ENCODE peak calls at places on chromosomes 2 and 18, in four cellular contexts. C is GM12878, F is HepG2, A is H1. T is an unnamed sample.
A peak's percentile ranks its signal among the peaks of the same experiment; 100 is the strongest.

GRCh38 chr2:173884403-173884802 is 80.8 kb downstream of the SP3 start:
- DNase-seq in C (no peak), F (peak; percentile 56), A (no peak), T (peak; percentile 57)

GRCh38 chr2:229445013-229445412 is 173.9 kb upstream of the PID1 start:
- DNase-seq in C (no peak), F (peak; percentile 74), A (peak; percentile 13), T (no peak)

GRCh38 chr2:237304763-237305514 is 109.0 kb downstream of the COL6A3 start:
- DNase-seq in C (no peak), A (no peak), F (no peak), T (no peak)

GRCh38 chr2:55063226-55063625 is 13.0 kb upstream of the RTN4 start:
- DNase-seq in A (no peak), F (no peak), C (no peak), T (no peak)

GRCh38 chr2:149767516-149767974 is 180.0 kb upstream of the MMADHC start:
- DNase-seq in C (no peak), F (no peak), A (no peak), T (no peak)

GRCh38 chr2:163667064-163667887 is 68.5 kb downstream of the FIGN start:
- DNase-seq in C (no peak), F (peak; percentile 81), A (no peak), T (no peak)

GRCh38 chr2:38375711-38376345 is 1.2 kb downstream of the ATL2 start:
- DNase-seq in A (no peak), F (no peak), C (no peak), T (peak; percentile 68)

GRCh38 chr2:189306441-189307006 is 127.0 kb upstream of the COL5A2 start:
- DNase-seq in F (peak; percentile 5), C (no peak), A (no peak), T (no peak)

GRCh38 chr2:109264595-109265328 is 135.8 kb downstream of the SH3RF3 start:
- DNase-seq in F (peak; percentile 46), A (no peak), C (no peak), T (no peak)

GRCh38 chr2:192254444-192254843 is 59.7 kb upstream of the TMEFF2 start:
- DNase-seq in C (no peak), F (no peak), A (no peak), T (no peak)

GRCh38 chr2:161988589-161988988 is 85.4 kb downstream of the DPP4 start:
- DNase-seq in F (no peak), A (no peak), C (no peak), T (no peak)

GRCh38 chr2:104862061-104862941 is 8.4 kb downstream of the POU3F3 start:
- DNase-seq in C (no peak), F (no peak), A (no peak), T (no peak)

GRCh38 chr2:96146151-96146880 is 1.1 kb upstream of the DUSP2 start:
- DNase-seq in C (peak; percentile 70), A (no peak), F (no peak), T (no peak)

GRCh38 chr2:28348149-28348567 is 44.5 kb upstream of the FOSL2 start:
- DNase-seq in F (no peak), A (no peak), C (no peak), T (no peak)

GRCh38 chr2:52000156-52000855 is 968.4 kb upstream of the NRXN1 start:
- DNase-seq in A (no peak), C (no peak), F (no peak), T (no peak)

GRCh38 chr2:190996338-190996946 is 17.5 kb downstream of the STAT1 start:
- DNase-seq in F (peak; percentile 70), A (no peak), C (no peak), T (peak; percentile 68)

GRCh38 chr2:6822394-6822793 is 43.3 kb downstream of the CMPK2 start:
- DNase-seq in A (no peak), F (no peak), C (no peak), T (no peak)

GRCh38 chr2:162013514-162014205 is 60.4 kb downstream of the DPP4 start:
- DNase-seq in C (no peak), F (no peak), A (no peak), T (no peak)

GRCh38 chr2:208250401-208250800 is 4.5 kb downstream of the IDH1 start:
- DNase-seq in A (no peak), F (no peak), C (no peak), T (no peak)

DNA sequence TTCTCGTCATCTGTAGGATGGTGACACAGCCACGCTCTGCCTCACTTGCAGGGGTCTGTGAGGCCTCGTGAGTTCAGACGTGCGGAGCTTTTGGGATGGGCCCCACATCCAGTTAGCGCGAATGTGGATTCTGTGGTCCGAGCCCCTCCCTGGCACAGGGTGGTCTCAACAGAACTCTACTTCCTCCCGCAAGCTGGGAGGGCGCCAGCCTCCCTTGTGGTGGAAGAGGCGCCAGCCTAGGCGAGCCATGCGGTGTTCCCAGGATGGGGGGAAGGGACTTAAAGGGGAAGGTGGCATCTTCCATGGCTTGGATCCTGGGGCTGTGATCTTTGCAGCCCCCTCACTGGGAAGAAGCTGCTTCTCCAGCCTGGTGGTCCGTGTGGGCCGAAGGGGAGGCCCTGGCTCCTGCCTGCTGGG is 1.4 kb downstream of the SNORC start:
- DNase-seq in A (no peak), C (no peak), F (no peak), T (no peak)
- TF ChIP-seq SUZ12 in A (no peak), C (no peak), F (no peak), T (no peak)

DNA sequence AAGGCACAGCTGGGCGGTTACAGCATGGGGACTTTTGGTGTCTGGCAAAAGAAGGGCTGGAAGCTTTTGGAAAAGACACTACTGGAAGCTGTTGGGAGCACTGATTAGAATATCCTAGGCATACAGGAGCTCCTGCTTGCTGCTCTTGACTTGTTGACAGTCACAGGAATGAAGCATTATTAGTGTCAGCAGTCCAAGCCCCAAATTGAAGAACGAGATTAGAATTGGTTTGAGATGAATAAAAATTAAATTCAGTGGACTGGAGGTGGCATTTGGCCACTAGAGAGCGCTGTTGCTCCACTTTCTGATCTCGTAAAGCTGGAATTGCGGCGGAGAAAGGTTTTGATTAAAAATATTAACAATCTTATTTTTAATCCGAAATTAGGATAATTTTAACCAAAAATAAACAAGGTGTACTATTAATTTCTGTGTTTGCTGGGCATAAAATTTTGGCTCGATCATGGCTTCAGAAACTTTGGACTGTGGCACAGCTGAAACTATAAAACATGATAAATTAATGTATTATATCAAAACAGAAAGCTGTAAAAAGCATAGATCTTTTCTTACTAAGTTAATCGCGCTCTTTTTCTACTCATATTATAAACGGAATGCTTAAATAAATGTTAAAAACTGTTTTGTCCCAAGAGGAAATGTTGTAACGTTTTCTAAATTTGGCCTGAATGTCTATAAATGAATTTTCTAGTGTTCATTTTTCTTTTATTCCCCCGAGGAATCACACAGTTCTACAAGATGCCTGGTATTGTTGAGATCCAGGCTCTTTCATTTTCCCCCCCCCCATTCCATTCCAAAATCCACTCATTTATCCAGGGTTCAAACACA is 2.4 kb upstream of the HOXD8 start:
- DNase-seq in F (peak; percentile 13), C (no peak), A (no peak), T (no peak)
- TF ChIP-seq SUZ12 in F (no peak), C (no peak), A (no peak), T (no peak)

GRCh38 chr2:44935854-44936185 is 5.7 kb upstream of the SIX3 start:
- DNase-seq in F (no peak), A (no peak), C (no peak), T (no peak)

GRCh38 chr2:44933434-44933951 is 8.0 kb upstream of the SIX3 start:
- DNase-seq in F (no peak), A (no peak), C (no peak), T (no peak)

GRCh38 chr2:44934024-44934423 is 7.5 kb upstream of the SIX3 start:
- DNase-seq in A (no peak), C (no peak), F (no peak), T (no peak)

GRCh38 chr2:44934962-44935853 is 6.3 kb upstream of the SIX3 start:
- DNase-seq in F (peak; percentile 23), A (no peak), C (no peak), T (no peak)

GRCh38 chr2:44934521-44934961 is 7.0 kb upstream of the SIX3 start:
- DNase-seq in A (no peak), F (no peak), C (no peak), T (peak; percentile 35)
- TF ChIP-seq SUZ12 in A (no peak), F (no peak), C (no peak), T (no peak)

GRCh38 chr2:86240251-86240650 is 41.0 kb downstream of the MRPL35 start:
- DNase-seq in A (no peak), C (no peak), F (no peak), T (no peak)

GRCh38 chr2:86237172-86237571 is 37.9 kb downstream of the MRPL35 start:
- DNase-seq in C (no peak), A (no peak), F (no peak), T (no peak)

GRCh38 chr2:86239326-86239725 is 40.1 kb downstream of the MRPL35 start:
- DNase-seq in A (no peak), F (no peak), C (no peak), T (no peak)

GRCh38 chr2:86239745-86240144 is 40.5 kb downstream of the MRPL35 start:
- DNase-seq in A (no peak), C (no peak), F (no peak), T (no peak)

GRCh38 chr2:86238354-86238753 is 39.1 kb downstream of the MRPL35 start:
- DNase-seq in F (no peak), A (no peak), C (peak; percentile 74), T (no peak)
- TF ChIP-seq SUZ12 in F (no peak), A (no peak), C (no peak), T (no peak)

GRCh38 chr18:13236411-13236810 is 17.9 kb downstream of the LDLRAD4 start:
- DNase-seq in F (no peak), A (no peak), C (no peak), T (no peak)

GRCh38 chr18:13235981-13236380 is 17.4 kb downstream of the LDLRAD4 start:
- DNase-seq in F (no peak), A (no peak), C (no peak), T (no peak)

GRCh38 chr18:13239557-13239956 is 21.0 kb downstream of the LDLRAD4 start:
- DNase-seq in A (no peak), F (no peak), C (no peak), T (no peak)

GRCh38 chr18:13237073-13237472 is 18.5 kb downstream of the LDLRAD4 start:
- DNase-seq in A (no peak), C (no peak), F (no peak), T (no peak)

DNA sequence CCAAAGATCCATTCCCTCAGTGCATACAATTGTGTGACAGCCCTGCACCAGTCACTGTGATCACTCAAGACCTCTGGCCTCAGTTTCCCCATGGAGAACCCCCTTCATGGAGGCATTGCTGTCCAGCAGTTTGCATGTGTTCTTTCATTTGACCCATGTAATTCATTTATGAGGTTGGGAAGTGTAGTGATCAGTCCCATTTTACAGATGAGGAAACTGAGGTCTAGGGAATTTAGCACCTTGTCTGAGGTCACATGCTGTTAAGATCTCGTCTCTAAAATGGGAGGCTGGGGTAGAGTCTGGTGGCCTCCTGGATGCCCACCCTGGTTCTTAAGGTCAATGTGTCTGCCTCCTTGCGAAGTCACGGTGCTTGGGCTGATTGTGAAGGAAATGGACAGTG is 19.1 kb downstream of the LDLRAD4 start:
- DNase-seq in C (no peak), F (no peak), A (no peak), T (no peak)
- TF ChIP-seq SUZ12 in C (no peak), F (no peak), A (no peak), T (no peak)

GRCh38 chr2:134711622-134712125 is 7.1 kb downstream of the TMEM163 start:
- DNase-seq in A (no peak), F (no peak), C (no peak), T (no peak)
- TF ChIP-seq SUZ12 in A (no peak), F (no peak), C (no peak), T (no peak)

T was measured in HEK293T.